ENCODE peak calls at places on chromosomes 4 and X, in eight cellular contexts. F is SK-MEL-5; R is NCI-H2081; D is EL; Y is germinal center; O is ELF-1; H is T47D; I is CD4-positive, alpha-beta T cell. X is an unnamed sample.

GRCh38 chr4:138300616-138301015 is 58.5 kb upstream of the SLC7A11 start:
- DNase-seq in O (no peak), F (no peak), D (peak), R (no peak), I (no peak), Y (no peak), H (no peak), X (no peak)

GRCh38 chrX:68838571-68838910 is 9.7 kb downstream of the EFNB1 start:
- DNase-seq in O (no peak), H (no peak), D (no peak), I (no peak), Y (no peak), R (no peak), F (no peak), X (no peak)

GRCh38 chrX:64885850-64886249 is 90.4 kb downstream of the ZC4H2 start:
- DNase-seq in Y (peak), F (peak), R (no peak), I (no peak), D (no peak), H (peak), O (peak), X (no peak)

GRCh38 chrX:116232833-116233232 is 62.3 kb downstream of the AGTR2 start:
- DNase-seq in I (no peak), O (no peak), H (no peak), F (no peak), Y (no peak), R (no peak), D (peak), X (no peak)

GRCh38 chrX:30307466-30307865 is 1.7 kb downstream of the NR0B1 start:
- DNase-seq in O (no peak), Y (no peak), I (no peak), F (peak), D (no peak), H (no peak), R (no peak), X (no peak)

GRCh38 chr4:4185528-4185927 is 41.2 kb downstream of the OTOP1 start:
- DNase-seq in Y (no peak), D (no peak), F (no peak), R (no peak), I (no peak), O (no peak), H (peak), X (no peak)

GRCh38 chr4:76311896-76312331 is 5.4 kb downstream of the STBD1 start:
- DNase-seq in Y (no peak), O (peak), I (no peak), H (no peak), R (no peak), D (no peak), F (no peak), X (no peak)

GRCh38 chrX:8433296-8434094 is 31.1 kb upstream of the VCX3B start:
- DNase-seq in Y (no peak), O (no peak), I (no peak), R (no peak), H (no peak), F (no peak), D (no peak), X (no peak)

GRCh38 chr4:139988863-139989765 is 164.9 kb downstream of the MAML3 start:
- DNase-seq in Y (no peak), F (peak), H (no peak), O (peak), I (no peak), D (peak), R (peak), X (no peak)

GRCh38 chrX:70026112-70026850 is 23.5 kb downstream of the AWAT2 start:
- DNase-seq in O (no peak), F (no peak), H (no peak), Y (no peak), I (no peak), D (peak), R (no peak), X (no peak)

GRCh38 chr4:139184129-139184528 is 7.1 kb upstream of the ELF2 start:
- DNase-seq in D (peak), F (peak), H (peak), I (no peak), O (no peak), Y (no peak), R (no peak), X (no peak)

GRCh38 chrX:106897259-106897658 is 5.9 kb downstream of the RIPPLY1 start:
- DNase-seq in D (peak), F (no peak), I (no peak), H (no peak), Y (no peak), R (no peak), O (no peak), X (no peak)

GRCh38 chr4:57065730-57066482 is 44.3 kb downstream of the IGFBP7 start:
- DNase-seq in I (no peak), H (no peak), D (peak), Y (no peak), F (no peak), O (no peak), R (no peak), X (no peak)

GRCh38 chrX:39167791-39168190 is 366.5 kb downstream of the MID1IP1 start:
- DNase-seq in O (no peak), R (no peak), D (no peak), F (no peak), I (no peak), H (no peak), Y (no peak), X (no peak)

GRCh38 chr4:114273246-114273645 is 293.8 kb upstream of the ARSJ start:
- DNase-seq in I (no peak), F (no peak), R (no peak), D (no peak), H (no peak), Y (no peak), O (no peak), X (no peak)

GRCh38 chr4:158020734-158021346 is 152.0 kb downstream of the GASK1B start:
- DNase-seq in R (no peak), D (peak), F (peak), Y (no peak), H (no peak), O (no peak), I (no peak), X (no peak)

GRCh38 chr4:1855334-1856070 is 454 bp downstream of the LETM1 start:
- DNase-seq in R (no peak), F (no peak), O (no peak), D (no peak), I (peak), H (no peak), Y (peak), X (no peak)

GRCh38 chrX:11398139-11398538 is 104.9 kb downstream of the AMELX start:
- DNase-seq in R (no peak), H (no peak), Y (no peak), D (no peak), I (no peak), O (no peak), F (no peak), X (no peak)

GRCh38 chr4:15776871-15777648 is 1.1 kb upstream of the CD38 start:
- DNase-seq in D (no peak), Y (peak), H (no peak), R (no peak), F (no peak), I (no peak), O (no peak), X (no peak)

GRCh38 chrX:10166731-10167149 is 10.0 kb downstream of the CLCN4 start:
- DNase-seq in I (no peak), F (peak), D (no peak), H (no peak), R (no peak), O (peak), Y (peak), X (no peak)

GRCh38 chr4:97987019-97987648 is 156.1 kb downstream of the STPG2 start:
- DNase-seq in D (no peak), F (peak), Y (no peak), O (peak), I (no peak), R (peak), H (peak), X (no peak)

GRCh38 chr4:7539659-7540058 is 104.9 kb upstream of the PSAPL1 start:
- DNase-seq in H (peak), O (peak), F (peak), Y (peak), D (peak), I (peak), R (no peak), X (peak)

GRCh38 chrX:19121898-19122640 is at the start of gene ADGRG2:
- DNase-seq in O (peak), D (peak), I (no peak), F (no peak), R (no peak), Y (no peak), H (no peak), X (no peak)

GRCh38 chrX:26522501-26522900 is 306.5 kb downstream of the MAGEB5 start:
- DNase-seq in O (peak), F (no peak), I (no peak), R (no peak), D (no peak), H (no peak), Y (no peak), X (no peak)

GRCh38 chr4:6916587-6917444 is 7.2 kb downstream of the TBC1D14 start:
- DNase-seq in R (no peak), H (peak), D (no peak), Y (no peak), O (peak), I (peak), F (peak), X (peak)

GRCh38 chr4:182023469-182023868 is 219.7 kb upstream of the TENM3 start:
- DNase-seq in D (no peak), R (peak), F (no peak), I (no peak), O (no peak), Y (no peak), H (peak), X (no peak)

GRCh38 chrX:6738518-6739470 is 203.9 kb upstream of the VCX3A start:
- DNase-seq in R (no peak), I (no peak), H (no peak), O (no peak), F (no peak), Y (peak), D (no peak), X (no peak)

GRCh38 chr4:11565899-11566298 is 137.2 kb upstream of the HS3ST1 start:
- DNase-seq in I (no peak), D (no peak), O (no peak), H (no peak), Y (no peak), F (no peak), R (no peak), X (no peak)

GRCh38 chrX:4238916-4239315 is 525.5 kb upstream of the PRKX start:
- DNase-seq in R (no peak), I (no peak), D (no peak), Y (no peak), H (no peak), F (no peak), O (no peak), X (no peak)

GRCh38 chr4:123339507-123340380 is 56.9 kb upstream of the SPRY1 start:
- DNase-seq in I (no peak), F (no peak), D (no peak), H (no peak), Y (no peak), R (no peak), O (no peak), X (no peak)